ENCODE peak calls at places on chromosome 22, in seven cellular contexts. P is osteocyte, Y is GM23248, V is cardiac muscle cell, M is A172, O is Calu3, H is iris pigment epithelial cell. D is an unnamed sample.

GRCh38 chr22:49950396-49950994 is 10.1 kb upstream of the PIM3 start:
- DNase-seq in P (no peak), Y (no peak), V (no peak), M (no peak), O (peak; percentile 40), H (no peak), D (no peak)

GRCh38 chr22:37482244-37482643 is 3.9 kb downstream of the MFNG start:
- DNase-seq in P (no peak), Y (no peak), V (no peak), M (no peak), O (no peak), H (no peak), D (no peak)

GRCh38 chr22:30701872-30702271 is 7.2 kb downstream of the OSBP2 start:
- DNase-seq in P (no peak), Y (peak; percentile 69), V (no peak), M (peak; percentile 51), O (no peak), H (peak; percentile 17), D (no peak)

GRCh38 chr22:32971252-32971651 is 86.9 kb downstream of the SYN3 start:
- DNase-seq in P (no peak), Y (no peak), V (no peak), M (no peak), O (no peak), H (no peak), D (no peak)

GRCh38 chr22:20781272-20781990 is 7.5 kb downstream of the SERPIND1 start:
- DNase-seq in P (no peak), Y (peak; percentile 38), V (peak; percentile 30), M (no peak), O (no peak), H (peak; percentile 47), D (no peak)

GRCh38 chr22:35612903-35613302 is 4.2 kb downstream of the MB start:
- DNase-seq in P (no peak), Y (no peak), V (no peak), M (no peak), O (no peak), H (no peak), D (no peak)

GRCh38 chr22:43955040-43955882 is at the start of gene SAMM50:
- DNase-seq in P (peak; percentile 94), Y (peak; percentile 98), V (peak; percentile 94), M (peak; percentile 55), O (peak; percentile 90), H (peak; percentile 92), D (peak; percentile 99)

GRCh38 chr22:19407649-19408606 is 23.6 kb downstream of the HIRA start:
- DNase-seq in P (no peak), Y (peak; percentile 9), V (peak; percentile 60), M (no peak), O (no peak), H (peak; percentile 51), D (no peak)

GRCh38 chr22:26501996-26502395 is 10.3 kb downstream of the TFIP11 start:
- DNase-seq in P (no peak), Y (no peak), V (no peak), M (no peak), O (no peak), H (no peak), D (no peak)

GRCh38 chr22:23984430-23984829 is 4.5 kb downstream of the GSTT2 start:
- DNase-seq in P (no peak), Y (peak; percentile 30), V (peak; percentile 63), M (peak; percentile 20), O (peak; percentile 65), H (peak; percentile 22), D (peak; percentile 18)

D was measured in iPS-NIHi11.